ENCODE peak calls at places on chromosomes 6 and 20, in seven cellular contexts. S is dorsolateral prefrontal cortex, L is left cardiac atrium, P is NCI-H2081, G is AG08396, T is NCI-H2107, J is T-helper 9 cell. A is an unnamed sample.

GRCh38 chr6:87716928-87717655 is 15.1 kb upstream of the AKIRIN2 start:
- DNase-seq in L (no peak), S (no peak), G (no peak), J (no peak), T (no peak), P (no peak), A (peak)

GRCh38 chr20:53550590-53551187 is 43.0 kb downstream of the ZNF217 start:
- DNase-seq in L (no peak), G (no peak), J (no peak), S (no peak), T (no peak), P (no peak), A (peak)

GRCh38 chr20:4091332-4092135 is 76.2 kb upstream of the RNF24 start:
- DNase-seq in G (peak), J (peak), L (peak), P (peak), T (no peak), S (peak), A (no peak)

GRCh38 chr20:3744037-3744436 is 11.6 kb downstream of the HSPA12B start:
- DNase-seq in J (no peak), T (no peak), L (no peak), P (no peak), S (no peak), G (no peak), A (no peak)

GRCh38 chr6:329888-330691 is 37.8 kb downstream of the DUSP22 start:
- DNase-seq in G (no peak), T (no peak), J (no peak), L (no peak), P (no peak), S (no peak), A (no peak)

GRCh38 chr6:138817799-138818198 is 21.9 kb downstream of the ECT2L start:
- DNase-seq in S (no peak), G (peak), P (peak), J (no peak), T (peak), L (no peak), A (peak)

GRCh38 chr6:104483225-104483834 is 376.4 kb downstream of the HACE1 start:
- DNase-seq in S (no peak), P (peak), L (no peak), J (no peak), T (no peak), G (no peak), A (no peak)

GRCh38 chr6:29989211-29989610 is 46.9 kb downstream of the HLA-A start:
- DNase-seq in J (no peak), P (no peak), L (no peak), G (no peak), T (no peak), S (no peak), A (no peak)

GRCh38 chr20:2390971-2391675 is 10.4 kb downstream of the TGM6 start:
- DNase-seq in L (no peak), S (no peak), J (no peak), T (no peak), G (no peak), P (no peak), A (no peak)

GRCh38 chr6:43723737-43724295 is 36.2 kb upstream of the MRPS18A start:
- DNase-seq in J (peak), S (no peak), P (peak), G (peak), L (peak), T (peak), A (peak)

GRCh38 chr6:71347119-71347518 is 58.5 kb downstream of the OGFRL1 start:
- DNase-seq in T (no peak), G (no peak), L (no peak), S (no peak), P (no peak), J (no peak), A (no peak)

GRCh38 chr20:46789339-46789984 is 80.0 kb downstream of the SLC2A10 start:
- DNase-seq in P (no peak), T (no peak), J (no peak), G (no peak), S (no peak), L (no peak), A (no peak)

GRCh38 chr6:19159087-19159486 is 678.1 kb upstream of the ID4 start:
- DNase-seq in T (no peak), S (no peak), L (no peak), P (no peak), J (no peak), G (no peak), A (no peak)

GRCh38 chr20:7137395-7138151 is 370.1 kb downstream of the BMP2 start:
- DNase-seq in J (no peak), P (no peak), G (no peak), S (no peak), L (no peak), T (no peak), A (no peak)

GRCh38 chr6:144063744-144064401 is 31.5 kb downstream of the SF3B5 start:
- DNase-seq in P (peak), G (peak), S (peak), L (peak), J (peak), T (no peak), A (peak)

GRCh38 chr6:15520616-15521203 is 142.1 kb downstream of the DTNBP1 start:
- DNase-seq in L (no peak), S (peak), G (no peak), T (no peak), J (no peak), P (no peak), A (no peak)

GRCh38 chr6:44029489-44030185 is 97.6 kb downstream of the MRPL14 start:
- DNase-seq in G (no peak), S (peak), T (no peak), P (no peak), L (no peak), J (no peak), A (no peak)

GRCh38 chr6:130435181-130435580 is 69.4 kb downstream of the TMEM200A start:
- DNase-seq in L (no peak), G (no peak), T (no peak), J (no peak), P (no peak), S (no peak), A (no peak)

GRCh38 chr6:108951351-108951953 is 103.2 kb downstream of the ARMC2 start:
- DNase-seq in S (no peak), L (no peak), T (no peak), P (no peak), G (no peak), J (no peak), A (no peak)

GRCh38 chr6:128507337-128508310 is 12.8 kb downstream of the PTPRK start:
- DNase-seq in L (no peak), J (no peak), S (no peak), T (no peak), P (no peak), G (peak), A (no peak)

GRCh38 chr20:48776306-48776705 is 51.5 kb downstream of the PREX1 start:
- DNase-seq in P (no peak), J (no peak), G (peak), L (no peak), S (no peak), T (no peak), A (no peak)

GRCh38 chr6:35663447-35664235 is 25.1 kb downstream of the FKBP5 start:
- DNase-seq in G (peak), T (no peak), J (no peak), P (no peak), S (no peak), L (no peak), A (no peak)

GRCh38 chr20:38804682-38805501 is 605 bp upstream of the PPP1R16B start:
- DNase-seq in P (no peak), J (peak), L (no peak), T (no peak), S (no peak), G (no peak), A (peak)

GRCh38 chr6:157143885-157144795 is 179.2 kb downstream of the TMEM242 start:
- DNase-seq in S (no peak), J (no peak), P (no peak), L (no peak), G (no peak), T (no peak), A (no peak)

GRCh38 chr6:99334526-99335127 is 14.8 kb downstream of the FAXC start:
- DNase-seq in J (no peak), P (peak), G (peak), T (peak), L (no peak), S (no peak), A (peak)

GRCh38 chr20:36663026-36663425 is 17.0 kb upstream of the SLA2 start:
- DNase-seq in S (no peak), T (no peak), P (no peak), G (no peak), J (no peak), L (no peak), A (peak)

GRCh38 chr6:140079328-140079727 is 704.9 kb upstream of the CITED2 start:
- DNase-seq in S (no peak), J (no peak), T (no peak), P (no peak), G (peak), L (peak), A (no peak)

GRCh38 chr6:163998496-163998895 is 584.0 kb downstream of the QKI start:
- DNase-seq in G (no peak), T (no peak), J (no peak), L (no peak), S (no peak), P (no peak), A (no peak)

GRCh38 chr20:62752671-62753501 is 43.4 kb upstream of the MRGBP start:
- DNase-seq in P (no peak), S (no peak), J (no peak), L (peak), T (no peak), G (peak), A (no peak)

GRCh38 chr20:2470051-2470431 is 548 bp downstream of the SNRPB start:
- DNase-seq in T (no peak), L (peak), P (peak), G (peak), S (peak), J (peak), A (peak)

GRCh38 chr6:11605507-11605905 is 68.0 kb downstream of the TMEM170B start:
- DNase-seq in P (no peak), J (no peak), S (no peak), L (no peak), G (no peak), T (no peak), A (no peak)

GRCh38 chr6:132515386-132515785 is 2.5 kb upstream of the STX7 start:
- DNase-seq in J (no peak), L (no peak), G (no peak), S (no peak), P (no peak), T (no peak), A (no peak)

GRCh38 chr6:19643287-19643686 is 193.9 kb upstream of the ID4 start:
- DNase-seq in S (no peak), T (no peak), G (no peak), P (no peak), J (no peak), L (no peak), A (no peak)

GRCh38 chr6:37039958-37040357 is 34.5 kb downstream of the FGD2 start:
- DNase-seq in L (no peak), P (no peak), T (no peak), J (no peak), G (no peak), S (no peak), A (peak)

GRCh38 chr6:154933181-154933827 is 61.8 kb upstream of the TIAM2 start:
- DNase-seq in T (no peak), S (no peak), G (no peak), J (no peak), P (no peak), L (no peak), A (no peak)

GRCh38 chr6:149940673-149940984 is 1.2 kb upstream of the ULBP2 start:
- DNase-seq in T (no peak), S (no peak), G (no peak), L (no peak), J (no peak), P (no peak), A (no peak)

GRCh38 chr6:79076881-79077641 is 993 bp downstream of the PHIP start:
- DNase-seq in T (peak), S (peak), L (peak), J (peak), P (peak), G (peak), A (peak)